ENCODE peak calls at places on chromosomes 11 and 22, in six cellular contexts. W is uterus; X is fibroblast of lung; K is cardiac muscle cell; Z is CD8-positive, alpha-beta memory T cell; V is neural progenitor cell. I is an unnamed sample.
A peak's percentile ranks its signal among the peaks of the same experiment; 100 is the strongest.

GRCh38 chr22:32245042-32245441 is 10.1 kb downstream of the SLC5A4 start:
- DNase-seq in W (no peak), X (no peak), K (no peak), Z (no peak), V (no peak), I (no peak)

GRCh38 chr11:134504146-134504905 is 92.3 kb upstream of the B3GAT1 start:
- DNase-seq in W (no peak), X (no peak), K (no peak), Z (no peak), V (peak; percentile 34), I (no peak)

GRCh38 chr11:76179147-76179546 is 27.2 kb downstream of the WNT11 start:
- DNase-seq in W (no peak), X (no peak), K (no peak), Z (no peak), V (no peak), I (no peak)

GRCh38 chr11:22138264-22138663 is 54.6 kb upstream of the ANO5 start:
- DNase-seq in W (no peak), X (no peak), K (no peak), Z (no peak), V (no peak), I (no peak)

GRCh38 chr11:125481531-125481930 is 14.5 kb downstream of the FEZ1 start:
- DNase-seq in W (no peak), X (no peak), K (no peak), Z (no peak), V (peak; percentile 63), I (no peak)

GRCh38 chr11:86740628-86741488 is 59.5 kb upstream of the PRSS23 start:
- DNase-seq in W (peak; percentile 59), X (peak; percentile 98), K (peak; percentile 18), Z (no peak), V (peak; percentile 11), I (no peak)

GRCh38 chr22:44179196-44179988 is 1.3 kb upstream of the PARVG start:
- DNase-seq in W (no peak), X (no peak), K (no peak), Z (no peak), V (peak; percentile 63), I (no peak)

GRCh38 chr22:24421428-24421931 is 5.9 kb upstream of the ADORA2A start:
- DNase-seq in W (no peak), X (no peak), K (no peak), Z (no peak), V (peak; percentile 60), I (no peak)

GRCh38 chr11:29343465-29344333 is 673.1 kb downstream of the KCNA4 start:
- DNase-seq in W (peak; percentile 17), X (peak; percentile 34), K (peak; percentile 73), Z (no peak), V (peak; percentile 73), I (no peak)

GRCh38 chr11:130886704-130887103 is 29.6 kb downstream of the SNX19 start:
- DNase-seq in W (no peak), X (peak; percentile 21), K (no peak), Z (no peak), V (no peak), I (no peak)
- H3K27ac ChIP-seq in W (no peak overlapping the region), X (no peak overlapping the region), K (no peak overlapping the region), Z (no peak overlapping the region), V (no peak overlapping the region), I (no peak overlapping the region)

DNA sequence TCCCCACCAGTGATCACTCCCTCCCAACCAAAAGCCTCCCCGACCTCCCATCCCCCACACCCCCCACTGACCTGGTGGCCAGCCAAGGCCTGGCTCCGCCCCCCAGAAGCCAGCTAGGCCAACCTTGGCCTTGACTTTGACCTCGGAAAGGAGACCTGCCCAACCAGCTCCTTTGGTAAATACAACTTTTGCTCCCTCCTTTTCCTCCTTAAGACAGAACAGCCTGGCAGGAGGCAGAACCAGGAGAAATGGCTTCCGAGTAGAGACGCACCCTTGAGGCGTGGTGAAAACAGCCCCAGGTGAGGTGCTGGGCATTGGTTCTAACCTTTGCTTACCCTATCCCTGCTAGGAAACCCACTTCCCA is 27.0 kb downstream of the PLEKHA7 start:
- DNase-seq in W (no peak), X (no peak), K (peak; percentile 39), Z (no peak), V (no peak), I (no peak)
- H3K4me1 ChIP-seq in W (no peaks in the 10 kb centered on the region), X (no peaks in the 10 kb centered on the region), K (peaks cover 16% of the 10 kb centered on the region), Z (peaks cover 22% of the 10 kb centered on the region), V (peaks cover 3% of the 10 kb centered on the region), I (peaks cover 7% of the 10 kb centered on the region)

DNA sequence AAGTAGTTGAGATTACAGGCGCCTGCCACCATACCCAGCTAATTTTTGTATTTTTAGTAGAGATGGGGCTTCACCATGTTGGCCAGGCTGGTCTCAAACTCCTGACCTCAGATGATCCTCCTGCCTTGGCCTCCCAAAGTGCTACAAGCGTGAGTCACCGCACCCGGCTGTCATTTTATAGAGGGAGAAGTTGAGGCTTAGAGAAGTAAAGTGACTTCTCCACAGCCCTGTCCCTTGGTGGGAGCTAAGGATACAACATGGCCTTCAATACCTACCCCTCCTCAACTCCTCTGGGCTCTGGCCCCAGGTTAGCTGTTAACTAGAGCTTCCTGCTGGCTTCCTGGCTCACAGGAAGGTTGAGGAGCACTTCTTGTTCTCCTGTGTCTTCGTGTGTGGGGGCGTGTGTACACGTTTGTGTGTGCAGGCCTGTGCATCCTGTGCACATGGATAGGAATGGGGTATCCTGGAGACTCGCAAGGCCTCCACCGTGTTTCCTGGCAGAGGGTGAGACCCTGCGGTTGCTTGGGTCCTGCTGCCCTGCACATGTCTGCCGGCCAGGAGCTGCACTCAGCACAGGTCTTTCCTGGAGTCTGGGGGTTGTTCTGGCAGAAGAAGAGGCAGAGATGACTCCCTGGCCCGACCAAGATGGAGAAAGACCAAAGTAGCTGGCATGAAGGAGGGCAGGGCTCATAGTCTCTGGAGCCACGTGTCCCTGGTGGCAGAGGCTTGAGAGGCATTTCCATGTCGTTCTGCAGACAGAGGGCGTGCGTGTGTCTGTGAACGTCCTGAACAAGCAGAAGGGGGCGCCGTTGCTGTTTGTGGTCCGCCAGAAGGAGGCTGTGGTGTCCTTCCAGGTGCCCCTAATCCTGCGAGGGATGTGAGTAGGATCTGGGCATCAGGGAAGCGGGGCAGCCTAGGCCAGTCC is 2.4 kb downstream of the SIDT2 start:
- DNase-seq in W (peak; percentile 73), X (peak; percentile 77), K (peak; percentile 84), Z (peak; percentile 41), V (peak; percentile 90), I (peak; percentile 34)
- H3K4me3 ChIP-seq in W (no peak overlapping the region), X (no peak overlapping the region), K (no peak overlapping the region), Z (no peak overlapping the region), V (no peak overlapping the region), I (no peak overlapping the region)

DNA sequence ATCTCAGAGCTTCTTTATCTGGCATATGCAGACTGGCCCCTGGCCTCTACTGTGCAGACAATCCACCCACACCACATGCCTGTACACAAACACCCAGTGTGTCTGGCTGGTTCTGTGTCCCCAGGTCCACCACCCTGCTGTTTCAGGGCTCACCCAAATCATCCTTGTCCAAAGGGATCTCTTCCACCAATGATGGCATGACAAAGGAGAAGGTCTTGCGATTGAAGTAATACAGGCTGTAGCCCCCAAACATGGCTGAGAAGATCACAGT is 1.7 kb downstream of the SLC37A4 start:
- DNase-seq in W (no peak), X (no peak), K (no peak), Z (no peak), V (no peak), I (no peak)
- H3K27ac ChIP-seq in W (peak overlapping the region; percentile 82), X (no peak overlapping the region), K (no peak overlapping the region), Z (peak overlapping the region; percentile 75), V (peak overlapping the region; percentile 65), I (no peak overlapping the region)

GRCh38 chr11:84522331-84522730 is 1104.8 kb downstream of the DLG2 start:
- DNase-seq in W (no peak), X (no peak), K (no peak), Z (no peak), V (no peak), I (no peak)

GRCh38 chr11:84518601-84519183 is 1108.5 kb downstream of the DLG2 start:
- DNase-seq in W (no peak), X (no peak), K (no peak), Z (no peak), V (no peak), I (no peak)

GRCh38 chr11:84526250-84526649 is 1100.9 kb downstream of the DLG2 start:
- DNase-seq in W (no peak), X (no peak), K (no peak), Z (no peak), V (no peak), I (no peak)

GRCh38 chr11:84524422-84525051 is 1102.6 kb downstream of the DLG2 start:
- DNase-seq in W (no peak), X (peak; percentile 44), K (no peak), Z (no peak), V (peak; percentile 44), I (no peak)
- H3K4me1 ChIP-seq in W (no peaks in the 10 kb centered on the region), X (no peaks in the 10 kb centered on the region), K (no peaks in the 10 kb centered on the region), Z (no peaks in the 10 kb centered on the region), V (no peaks in the 10 kb centered on the region), I (no peaks in the 10 kb centered on the region)

GRCh38 chr11:35944503-35945136 is 758 bp downstream of the LDLRAD3 start:
- DNase-seq in W (no peak), X (peak; percentile 54), K (peak; percentile 15), Z (no peak), V (peak; percentile 33), I (no peak)
- H3K4me3 ChIP-seq in W (peak overlapping the region; percentile 40), X (peak overlapping the region; percentile 32), K (peak overlapping the region; percentile 69), Z (no peak overlapping the region), V (peak overlapping the region; percentile 88), I (peak overlapping the region; percentile 14)

DNA sequence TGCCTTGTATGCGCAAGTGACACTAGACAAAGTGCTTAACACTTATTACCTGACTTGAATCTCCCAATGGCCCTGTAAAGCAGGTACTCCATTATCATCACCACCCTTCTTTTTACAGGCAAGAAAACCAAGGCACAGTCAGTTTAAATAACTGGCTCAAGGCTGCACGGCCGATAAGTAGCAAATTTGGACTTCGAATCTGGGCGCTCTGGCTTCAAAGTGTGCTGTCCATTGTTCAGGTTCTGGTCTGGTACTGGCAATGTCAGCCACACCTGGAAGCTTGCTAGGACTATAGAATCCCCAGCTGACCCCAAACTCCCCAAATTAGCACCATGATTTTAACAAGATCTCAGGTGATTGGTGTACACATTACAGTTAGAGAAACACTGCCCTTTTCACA is 19.3 kb upstream of the EHF start:
- DNase-seq in W (no peak), X (peak; percentile 20), K (no peak), Z (no peak), V (no peak), I (no peak)
- H3K27ac ChIP-seq in W (no peak overlapping the region), X (no peak overlapping the region), K (no peak overlapping the region), Z (no peak overlapping the region), V (no peak overlapping the region), I (no peak overlapping the region)

GRCh38 chr11:44980533-44981427 is 30.1 kb upstream of the TP53I11 start:
- DNase-seq in W (no peak), X (no peak), K (no peak), Z (no peak), V (no peak), I (no peak)
- H3K4me1 ChIP-seq in W (no peaks in the 10 kb centered on the region), X (peaks cover 6% of the 10 kb centered on the region), K (peaks cover 16% of the 10 kb centered on the region), Z (peaks cover 47% of the 10 kb centered on the region), V (peaks cover 41% of the 10 kb centered on the region), I (peaks cover 36% of the 10 kb centered on the region)

I was measured in effector memory CD4-positive, alpha-beta T cell.